ENCODE peak calls at places on chromosome 10, in seven cellular contexts. One of them, this sample, is unnamed.
A peak's percentile ranks its signal among the peaks of the same experiment; 100 is the strongest.

GRCh38 chr10:43976292-43976691 is 327.6 kb upstream of the ZNF32 start:
- DNase-seq in astrocyte: no peak
- DNase-seq in tibial nerve: no peak
- DNase-seq in activated T-cell treated with anti-CD3 and anti-CD28 coated beads for 4 hours: no peak
- DNase-seq in prostate gland: no peak
- DNase-seq in fibroblast of the conjunctiva: no peak
- DNase-seq in DMS 273 treated with DMSO at 0.1 percent for 48 hours: no peak
- DNase-seq in this sample: no peak

GRCh38 chr10:94199565-94199964 is 163.2 kb downstream of the NOC3L start:
- DNase-seq in prostate gland: no peak
- DNase-seq in fibroblast of the conjunctiva: no peak
- DNase-seq in activated T-cell treated with anti-CD3 and anti-CD28 coated beads for 4 hours: no peak
- DNase-seq in astrocyte: peak; percentile 65
- DNase-seq in DMS 273 treated with DMSO at 0.1 percent for 48 hours: no peak
- DNase-seq in tibial nerve: no peak
- DNase-seq in this sample: no peak

GRCh38 chr10:102072867-102073527 is 7.8 kb downstream of the HPS6 start:
- DNase-seq in astrocyte: peak; percentile 45
- DNase-seq in fibroblast of the conjunctiva: peak; percentile 66
- DNase-seq in tibial nerve: peak; percentile 97
- DNase-seq in DMS 273 treated with DMSO at 0.1 percent for 48 hours: peak; percentile 25
- DNase-seq in prostate gland: peak; percentile 75
- DNase-seq in activated T-cell treated with anti-CD3 and anti-CD28 coated beads for 4 hours: peak; percentile 83
- DNase-seq in this sample: peak; percentile 75

GRCh38 chr10:75165684-75166622 is 44.6 kb upstream of the VDAC2 start:
- DNase-seq in activated T-cell treated with anti-CD3 and anti-CD28 coated beads for 4 hours: no peak
- DNase-seq in tibial nerve: no peak
- DNase-seq in prostate gland: no peak
- DNase-seq in DMS 273 treated with DMSO at 0.1 percent for 48 hours: no peak
- DNase-seq in astrocyte: peak; percentile 71
- DNase-seq in fibroblast of the conjunctiva: no peak
- DNase-seq in this sample: no peak

GRCh38 chr10:9757176-9757575 is 1260.5 kb upstream of the CELF2 start:
- DNase-seq in activated T-cell treated with anti-CD3 and anti-CD28 coated beads for 4 hours: no peak
- DNase-seq in fibroblast of the conjunctiva: no peak
- DNase-seq in DMS 273 treated with DMSO at 0.1 percent for 48 hours: no peak
- DNase-seq in prostate gland: no peak
- DNase-seq in tibial nerve: no peak
- DNase-seq in astrocyte: no peak
- DNase-seq in this sample: no peak

GRCh38 chr10:131726460-131726861 is 174.3 kb upstream of the PPP2R2D start:
- DNase-seq in astrocyte: no peak
- DNase-seq in activated T-cell treated with anti-CD3 and anti-CD28 coated beads for 4 hours: no peak
- DNase-seq in prostate gland: peak; percentile 32
- DNase-seq in fibroblast of the conjunctiva: no peak
- DNase-seq in DMS 273 treated with DMSO at 0.1 percent for 48 hours: no peak
- DNase-seq in tibial nerve: peak; percentile 61
- DNase-seq in this sample: peak; percentile 46

GRCh38 chr10:23293145-23293724 is 51.4 kb downstream of the C10orf67 start:
- DNase-seq in astrocyte: peak; percentile 8
- DNase-seq in fibroblast of the conjunctiva: peak; percentile 5
- DNase-seq in activated T-cell treated with anti-CD3 and anti-CD28 coated beads for 4 hours: peak; percentile 18
- DNase-seq in prostate gland: no peak
- DNase-seq in tibial nerve: no peak
- DNase-seq in DMS 273 treated with DMSO at 0.1 percent for 48 hours: no peak
- DNase-seq in this sample: no peak

GRCh38 chr10:89653410-89653828 is 8.4 kb upstream of the PANK1 start:
- DNase-seq in astrocyte: peak; percentile 92
- DNase-seq in DMS 273 treated with DMSO at 0.1 percent for 48 hours: no peak
- DNase-seq in prostate gland: no peak
- DNase-seq in activated T-cell treated with anti-CD3 and anti-CD28 coated beads for 4 hours: no peak
- DNase-seq in fibroblast of the conjunctiva: no peak
- DNase-seq in tibial nerve: no peak
- DNase-seq in this sample: no peak

GRCh38 chr10:24642921-24643678 is 80.6 kb downstream of the ARHGAP21 start:
- DNase-seq in astrocyte: peak; percentile 78
- DNase-seq in activated T-cell treated with anti-CD3 and anti-CD28 coated beads for 4 hours: no peak
- DNase-seq in DMS 273 treated with DMSO at 0.1 percent for 48 hours: no peak
- DNase-seq in fibroblast of the conjunctiva: peak; percentile 77
- DNase-seq in prostate gland: peak; percentile 35
- DNase-seq in tibial nerve: peak; percentile 26
- DNase-seq in this sample: no peak

GRCh38 chr10:122435212-122435827 is 19.1 kb upstream of the ARMS2 start:
- DNase-seq in fibroblast of the conjunctiva: peak; percentile 29
- DNase-seq in activated T-cell treated with anti-CD3 and anti-CD28 coated beads for 4 hours: no peak
- DNase-seq in DMS 273 treated with DMSO at 0.1 percent for 48 hours: peak; percentile 11
- DNase-seq in tibial nerve: peak; percentile 20
- DNase-seq in prostate gland: no peak
- DNase-seq in astrocyte: no peak
- DNase-seq in this sample: no peak

This sample was measured in uterus.